ENCODE peak calls at places on chromosome 11, in eight cellular contexts. One of them, this sample, is unnamed.

GRCh38 chr11:7046474-7046873 is 26.2 kb downstream of the NLRP14 start:
- DNase-seq in cardiac fibroblast: peak
- DNase-seq in CD8-positive, alpha-beta T cell: no peak
- DNase-seq in RWPE1: no peak
- DNase-seq in tibial artery: no peak
- DNase-seq in epithelial cell of esophagus: no peak
- DNase-seq in OCI-LY7: no peak
- DNase-seq in brain microvascular endothelial cell: peak
- DNase-seq in this sample: no peak

GRCh38 chr11:114060402-114061052 is 1.0 kb downstream of the ZBTB16 start:
- DNase-seq in cardiac fibroblast: no peak
- DNase-seq in CD8-positive, alpha-beta T cell: peak
- DNase-seq in RWPE1: peak
- DNase-seq in tibial artery: no peak
- DNase-seq in epithelial cell of esophagus: peak
- DNase-seq in OCI-LY7: no peak
- DNase-seq in brain microvascular endothelial cell: no peak
- DNase-seq in this sample: peak

GRCh38 chr11:59429924-59430516 is 3.8 kb upstream of the OR5A2 start:
- DNase-seq in cardiac fibroblast: peak
- DNase-seq in CD8-positive, alpha-beta T cell: no peak
- DNase-seq in RWPE1: peak
- DNase-seq in tibial artery: no peak
- DNase-seq in epithelial cell of esophagus: peak
- DNase-seq in OCI-LY7: peak
- DNase-seq in brain microvascular endothelial cell: peak
- DNase-seq in this sample: no peak

GRCh38 chr11:73323464-73323863 is 15.4 kb downstream of the ARHGEF17 start:
- DNase-seq in cardiac fibroblast: peak
- DNase-seq in CD8-positive, alpha-beta T cell: no peak
- DNase-seq in RWPE1: no peak
- DNase-seq in tibial artery: peak
- DNase-seq in epithelial cell of esophagus: no peak
- DNase-seq in OCI-LY7: no peak
- DNase-seq in brain microvascular endothelial cell: peak
- DNase-seq in this sample: peak

GRCh38 chr11:13283636-13284035 is 6.0 kb downstream of the BMAL1 start:
- DNase-seq in cardiac fibroblast: no peak
- DNase-seq in CD8-positive, alpha-beta T cell: no peak
- DNase-seq in RWPE1: no peak
- DNase-seq in tibial artery: no peak
- DNase-seq in epithelial cell of esophagus: no peak
- DNase-seq in OCI-LY7: no peak
- DNase-seq in brain microvascular endothelial cell: no peak
- DNase-seq in this sample: no peak

GRCh38 chr11:10666976-10667892 is 26.3 kb downstream of the IRAG1 start:
- DNase-seq in cardiac fibroblast: no peak
- DNase-seq in CD8-positive, alpha-beta T cell: no peak
- DNase-seq in RWPE1: no peak
- DNase-seq in tibial artery: no peak
- DNase-seq in epithelial cell of esophagus: no peak
- DNase-seq in OCI-LY7: no peak
- DNase-seq in brain microvascular endothelial cell: peak
- DNase-seq in this sample: no peak

GRCh38 chr11:102476812-102477211 is 24.2 kb upstream of the TMEM123 start:
- DNase-seq in cardiac fibroblast: peak
- DNase-seq in CD8-positive, alpha-beta T cell: no peak
- DNase-seq in RWPE1: no peak
- DNase-seq in tibial artery: no peak
- DNase-seq in epithelial cell of esophagus: peak
- DNase-seq in OCI-LY7: peak
- DNase-seq in brain microvascular endothelial cell: no peak
- DNase-seq in this sample: no peak

GRCh38 chr11:102986815-102987214 is 31.3 kb upstream of the MMP13 start:
- DNase-seq in cardiac fibroblast: no peak
- DNase-seq in CD8-positive, alpha-beta T cell: no peak
- DNase-seq in RWPE1: no peak
- DNase-seq in tibial artery: no peak
- DNase-seq in epithelial cell of esophagus: peak
- DNase-seq in OCI-LY7: no peak
- DNase-seq in brain microvascular endothelial cell: no peak
- DNase-seq in this sample: no peak

GRCh38 chr11:42239102-42239501 is 779.6 kb upstream of the LRRC4C start:
- DNase-seq in cardiac fibroblast: peak
- DNase-seq in CD8-positive, alpha-beta T cell: no peak
- DNase-seq in RWPE1: peak
- DNase-seq in tibial artery: no peak
- DNase-seq in epithelial cell of esophagus: peak
- DNase-seq in OCI-LY7: no peak
- DNase-seq in brain microvascular endothelial cell: peak
- DNase-seq in this sample: no peak

GRCh38 chr11:21588754-21589153 is 604.1 kb upstream of the ANO5 start:
- DNase-seq in cardiac fibroblast: no peak
- DNase-seq in CD8-positive, alpha-beta T cell: no peak
- DNase-seq in RWPE1: no peak
- DNase-seq in tibial artery: no peak
- DNase-seq in epithelial cell of esophagus: no peak
- DNase-seq in OCI-LY7: no peak
- DNase-seq in brain microvascular endothelial cell: no peak
- DNase-seq in this sample: no peak

GRCh38 chr11:1299621-1300020 is 9.8 kb downstream of the TOLLIP start:
- DNase-seq in cardiac fibroblast: no peak
- DNase-seq in CD8-positive, alpha-beta T cell: peak
- DNase-seq in RWPE1: no peak
- DNase-seq in tibial artery: peak
- DNase-seq in epithelial cell of esophagus: no peak
- DNase-seq in OCI-LY7: no peak
- DNase-seq in brain microvascular endothelial cell: no peak
- DNase-seq in this sample: peak

GRCh38 chr11:57217053-57217452 is 20.0 kb downstream of the APLNR start:
- DNase-seq in cardiac fibroblast: no peak
- DNase-seq in CD8-positive, alpha-beta T cell: no peak
- DNase-seq in RWPE1: no peak
- DNase-seq in tibial artery: no peak
- DNase-seq in epithelial cell of esophagus: no peak
- DNase-seq in OCI-LY7: no peak
- DNase-seq in brain microvascular endothelial cell: no peak
- DNase-seq in this sample: no peak

GRCh38 chr11:45654242-45654641 is 11.2 kb downstream of the CHST1 start:
- DNase-seq in cardiac fibroblast: no peak
- DNase-seq in CD8-positive, alpha-beta T cell: peak
- DNase-seq in RWPE1: no peak
- DNase-seq in tibial artery: no peak
- DNase-seq in epithelial cell of esophagus: no peak
- DNase-seq in OCI-LY7: no peak
- DNase-seq in brain microvascular endothelial cell: no peak
- DNase-seq in this sample: no peak

GRCh38 chr11:8209208-8209807 is 40.5 kb upstream of the RIC3 start:
- DNase-seq in cardiac fibroblast: no peak
- DNase-seq in CD8-positive, alpha-beta T cell: no peak
- DNase-seq in RWPE1: no peak
- DNase-seq in tibial artery: peak
- DNase-seq in epithelial cell of esophagus: no peak
- DNase-seq in OCI-LY7: no peak
- DNase-seq in brain microvascular endothelial cell: no peak
- DNase-seq in this sample: no peak
- TF ChIP-seq CTCF in cardiac fibroblast: peak
- TF ChIP-seq CTCF in CD8-positive, alpha-beta T cell: no peak
- TF ChIP-seq CTCF in RWPE1: peak
- TF ChIP-seq CTCF in tibial artery: peak
- TF ChIP-seq CTCF in epithelial cell of esophagus: peak
- TF ChIP-seq CTCF in OCI-LY7: peak
- TF ChIP-seq CTCF in brain microvascular endothelial cell: peak
- TF ChIP-seq CTCF in this sample: peak

GRCh38 chr11:34416088-34416487 is 22.6 kb upstream of the CAT start:
- DNase-seq in cardiac fibroblast: no peak
- DNase-seq in CD8-positive, alpha-beta T cell: no peak
- DNase-seq in RWPE1: no peak
- DNase-seq in tibial artery: no peak
- DNase-seq in epithelial cell of esophagus: no peak
- DNase-seq in OCI-LY7: no peak
- DNase-seq in brain microvascular endothelial cell: no peak
- DNase-seq in this sample: no peak

GRCh38 chr11:34415538-34415937 is 23.2 kb upstream of the CAT start:
- DNase-seq in cardiac fibroblast: no peak
- DNase-seq in CD8-positive, alpha-beta T cell: no peak
- DNase-seq in RWPE1: no peak
- DNase-seq in tibial artery: no peak
- DNase-seq in epithelial cell of esophagus: no peak
- DNase-seq in OCI-LY7: no peak
- DNase-seq in brain microvascular endothelial cell: no peak
- DNase-seq in this sample: no peak

GRCh38 chr11:34419158-34419557 is 19.6 kb upstream of the CAT start:
- DNase-seq in cardiac fibroblast: no peak
- DNase-seq in CD8-positive, alpha-beta T cell: no peak
- DNase-seq in RWPE1: no peak
- DNase-seq in tibial artery: no peak
- DNase-seq in epithelial cell of esophagus: no peak
- DNase-seq in OCI-LY7: no peak
- DNase-seq in brain microvascular endothelial cell: no peak
- DNase-seq in this sample: no peak

GRCh38 chr11:34416746-34417145 is 22.0 kb upstream of the CAT start:
- DNase-seq in cardiac fibroblast: peak
- DNase-seq in CD8-positive, alpha-beta T cell: no peak
- DNase-seq in RWPE1: no peak
- DNase-seq in tibial artery: no peak
- DNase-seq in epithelial cell of esophagus: no peak
- DNase-seq in OCI-LY7: no peak
- DNase-seq in brain microvascular endothelial cell: no peak
- DNase-seq in this sample: no peak

GRCh38 chr11:34417203-34417602 is 21.5 kb upstream of the CAT start:
- DNase-seq in cardiac fibroblast: no peak
- DNase-seq in CD8-positive, alpha-beta T cell: no peak
- DNase-seq in RWPE1: no peak
- DNase-seq in tibial artery: no peak
- DNase-seq in epithelial cell of esophagus: no peak
- DNase-seq in OCI-LY7: no peak
- DNase-seq in brain microvascular endothelial cell: no peak
- DNase-seq in this sample: no peak
- TF ChIP-seq CTCF in cardiac fibroblast: no peak
- TF ChIP-seq CTCF in CD8-positive, alpha-beta T cell: no peak
- TF ChIP-seq CTCF in RWPE1: no peak
- TF ChIP-seq CTCF in tibial artery: no peak
- TF ChIP-seq CTCF in epithelial cell of esophagus: no peak
- TF ChIP-seq CTCF in OCI-LY7: peak
- TF ChIP-seq CTCF in brain microvascular endothelial cell: peak
- TF ChIP-seq CTCF in this sample: no peak

GRCh38 chr11:93225642-93226041 is 27.9 kb upstream of the SLC36A4 start:
- DNase-seq in cardiac fibroblast: peak
- DNase-seq in CD8-positive, alpha-beta T cell: no peak
- DNase-seq in RWPE1: peak
- DNase-seq in tibial artery: no peak
- DNase-seq in epithelial cell of esophagus: peak
- DNase-seq in OCI-LY7: peak
- DNase-seq in brain microvascular endothelial cell: no peak
- DNase-seq in this sample: no peak
- TF ChIP-seq CTCF in cardiac fibroblast: no peak
- TF ChIP-seq CTCF in CD8-positive, alpha-beta T cell: peak
- TF ChIP-seq CTCF in RWPE1: peak
- TF ChIP-seq CTCF in tibial artery: peak
- TF ChIP-seq CTCF in epithelial cell of esophagus: peak
- TF ChIP-seq CTCF in OCI-LY7: peak
- TF ChIP-seq CTCF in brain microvascular endothelial cell: no peak
- TF ChIP-seq CTCF in this sample: no peak

GRCh38 chr11:121323208-121323607 is 30.6 kb downstream of the SC5D start:
- DNase-seq in cardiac fibroblast: no peak
- DNase-seq in CD8-positive, alpha-beta T cell: no peak
- DNase-seq in RWPE1: no peak
- DNase-seq in tibial artery: no peak
- DNase-seq in epithelial cell of esophagus: no peak
- DNase-seq in OCI-LY7: no peak
- DNase-seq in brain microvascular endothelial cell: no peak
- DNase-seq in this sample: no peak
- TF ChIP-seq CTCF in cardiac fibroblast: no peak
- TF ChIP-seq CTCF in CD8-positive, alpha-beta T cell: no peak
- TF ChIP-seq CTCF in RWPE1: no peak
- TF ChIP-seq CTCF in tibial artery: no peak
- TF ChIP-seq CTCF in epithelial cell of esophagus: no peak
- TF ChIP-seq CTCF in OCI-LY7: peak
- TF ChIP-seq CTCF in brain microvascular endothelial cell: peak
- TF ChIP-seq CTCF in this sample: no peak

DNA sequence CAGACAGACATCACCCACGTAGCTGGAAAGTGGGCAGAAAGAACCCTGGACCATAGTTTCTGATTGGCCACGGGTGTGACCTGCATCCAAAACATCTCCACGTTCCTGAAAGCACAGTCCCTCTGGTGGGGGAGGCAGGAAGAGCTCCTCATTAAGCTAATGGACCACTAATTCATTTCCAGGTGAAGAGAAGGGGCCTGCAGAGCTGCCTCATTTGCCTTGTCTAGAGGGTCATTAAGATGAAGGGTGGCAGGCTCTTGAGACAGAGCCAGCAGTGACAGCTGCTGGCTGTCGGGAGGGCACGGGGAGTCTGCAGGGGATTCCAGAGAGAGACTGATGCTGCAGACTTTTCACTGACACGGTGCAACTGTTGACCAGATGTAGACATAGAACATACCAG is 149.6 kb upstream of the OPCML start:
- DNase-seq in cardiac fibroblast: no peak
- DNase-seq in CD8-positive, alpha-beta T cell: no peak
- DNase-seq in RWPE1: no peak
- DNase-seq in tibial artery: no peak
- DNase-seq in epithelial cell of esophagus: no peak
- DNase-seq in OCI-LY7: no peak
- DNase-seq in brain microvascular endothelial cell: no peak
- DNase-seq in this sample: peak
- TF ChIP-seq CTCF in cardiac fibroblast: no peak
- TF ChIP-seq CTCF in CD8-positive, alpha-beta T cell: no peak
- TF ChIP-seq CTCF in RWPE1: no peak
- TF ChIP-seq CTCF in tibial artery: no peak
- TF ChIP-seq CTCF in epithelial cell of esophagus: no peak
- TF ChIP-seq CTCF in OCI-LY7: no peak
- TF ChIP-seq CTCF in brain microvascular endothelial cell: no peak
- TF ChIP-seq CTCF in this sample: peak

DNA sequence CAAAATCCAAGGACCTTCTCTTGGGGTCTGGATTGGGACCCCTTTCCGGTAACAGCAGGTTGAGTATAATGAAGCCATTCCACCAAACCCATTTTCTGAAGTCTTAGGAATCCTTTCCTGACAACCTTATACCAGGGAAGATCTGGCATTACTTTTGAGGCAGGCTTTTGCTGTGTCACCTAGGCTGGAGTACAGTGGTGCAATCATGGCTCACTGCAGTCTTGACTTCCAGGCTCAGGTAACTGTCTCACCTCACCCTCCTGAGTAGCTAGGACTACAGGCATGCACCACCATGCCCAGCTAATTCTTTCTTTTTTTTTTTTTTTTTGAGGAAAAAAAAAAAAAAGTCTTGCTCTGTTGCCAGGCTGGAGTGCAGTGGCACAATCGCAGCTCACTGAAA is 55.8 kb upstream of the TREH start:
- DNase-seq in cardiac fibroblast: no peak
- DNase-seq in CD8-positive, alpha-beta T cell: no peak
- DNase-seq in RWPE1: no peak
- DNase-seq in tibial artery: no peak
- DNase-seq in epithelial cell of esophagus: peak
- DNase-seq in OCI-LY7: no peak
- DNase-seq in brain microvascular endothelial cell: no peak
- DNase-seq in this sample: no peak
- TF ChIP-seq CTCF in cardiac fibroblast: no peak
- TF ChIP-seq CTCF in CD8-positive, alpha-beta T cell: no peak
- TF ChIP-seq CTCF in RWPE1: no peak
- TF ChIP-seq CTCF in tibial artery: no peak
- TF ChIP-seq CTCF in epithelial cell of esophagus: no peak
- TF ChIP-seq CTCF in OCI-LY7: no peak
- TF ChIP-seq CTCF in brain microvascular endothelial cell: no peak
- TF ChIP-seq CTCF in this sample: no peak